ENCODE peak calls at places on chromosome 21, in six cellular contexts. F is OCI-LY7, A is NCI-H1092, M is psoas muscle, C is T-helper 2 cell, I is iris pigment epithelial cell. E is an unnamed sample.

GRCh38 chr21:44006017-44006624 is 6.0 kb upstream of the TRAPPC10 start:
- DNase-seq in F (no peak), A (no peak), M (no peak), C (no peak), I (peak; percentile 95), E (no peak)

GRCh38 chr21:15552914-15553491 is 176.8 kb upstream of the USP25 start:
- DNase-seq in F (peak; percentile 23), A (no peak), M (no peak), C (no peak), I (peak; percentile 47), E (peak; percentile 31)

GRCh38 chr21:20783611-20784010 is 214.6 kb upstream of the NCAM2 start:
- DNase-seq in F (no peak), A (no peak), M (no peak), C (no peak), I (no peak), E (no peak)

GRCh38 chr21:46299167-46299566 is 13.0 kb downstream of the YBEY start:
- DNase-seq in F (no peak), A (no peak), M (no peak), C (no peak), I (no peak), E (no peak)

GRCh38 chr21:42038393-42038792 is 28.2 kb upstream of the ZBTB21 start:
- DNase-seq in F (no peak), A (no peak), M (no peak), C (no peak), I (no peak), E (no peak)

GRCh38 chr21:32732544-32732943 is 4.7 kb upstream of the SYNJ1 start:
- DNase-seq in F (no peak), A (no peak), M (no peak), C (no peak), I (no peak), E (no peak)

GRCh38 chr21:44298301-44298700 is 1.6 kb upstream of the PFKL start:
- DNase-seq in F (peak; percentile 51), A (no peak), M (no peak), C (no peak), I (no peak), E (peak; percentile 64)

GRCh38 chr21:46153259-46154154 is 1.9 kb downstream of the FTCD start:
- DNase-seq in F (peak; percentile 14), A (peak; percentile 38), M (peak; percentile 69), C (peak; percentile 22), I (peak; percentile 33), E (peak; percentile 19)

GRCh38 chr21:14487490-14488432 is 58.4 kb downstream of the SAMSN1 start:
- DNase-seq in F (no peak), A (no peak), M (no peak), C (no peak), I (no peak), E (no peak)

GRCh38 chr21:18840239-18840638 is 436.7 kb upstream of the TMPRSS15 start:
- DNase-seq in F (peak; percentile 47), A (no peak), M (no peak), C (no peak), I (peak; percentile 3), E (peak; percentile 73)